ENCODE peak calls at places on chromosomes 12 and 14, in five cellular contexts. Q, G, V, H and Z are unnamed samples.

GRCh38 chr12:127516467-127516866 is 750.5 kb upstream of the TMEM132C start:
- DNase-seq in G (no peak), V (no peak), Q (peak; percentile 67), H (no peak), Z (no peak)

GRCh38 chr12:56900583-56900982 is 33.6 kb downstream of the SDR9C7 start:
- DNase-seq in H (no peak), Q (peak; percentile 70), G (peak; percentile 8), V (peak; percentile 97), Z (no peak)

GRCh38 chr14:58362798-58363412 is 32.8 kb upstream of the TOMM20L start:
- DNase-seq in H (no peak), Q (peak; percentile 3), V (peak; percentile 49), G (peak; percentile 45), Z (no peak)

GRCh38 chr14:100140452-100141132 is 18.9 kb downstream of the DEGS2 start:
- DNase-seq in Q (no peak), H (peak; percentile 33), V (no peak), G (peak; percentile 40), Z (no peak)

GRCh38 chr12:89514751-89515150 is 9.8 kb downstream of the GALNT4 start:
- DNase-seq in H (no peak), Q (no peak), G (no peak), V (no peak), Z (no peak)

GRCh38 chr12:1306096-1306495 is 288.3 kb downstream of the FBXL14 start:
- DNase-seq in H (no peak), G (peak; percentile 64), Q (no peak), V (no peak), Z (no peak)

GRCh38 chr14:77878783-77879182 is 78.9 kb downstream of the ADCK1 start:
- DNase-seq in V (no peak), Q (no peak), H (no peak), G (no peak), Z (no peak)

GRCh38 chr14:60164404-60164716 is 838 bp downstream of the DHRS7 start:
- DNase-seq in H (no peak), Q (no peak), G (no peak), V (no peak), Z (no peak)

GRCh38 chr12:124568431-124569374 is 1.3 kb upstream of the NCOR2 start:
- DNase-seq in Q (peak; percentile 82), G (peak; percentile 97), H (peak; percentile 54), V (peak; percentile 41), Z (peak; percentile 69)

GRCh38 chr12:6123258-6123657 is 1.2 kb downstream of the VWF start:
- DNase-seq in G (no peak), Q (no peak), H (no peak), V (no peak), Z (no peak)

GRCh38 chr12:102478416-102479098 is 1.8 kb downstream of the IGF1 start:
- DNase-seq in V (no peak), H (no peak), G (no peak), Q (no peak), Z (no peak)

GRCh38 chr12:130993759-130994670 is 40.3 kb downstream of the ADGRD1 start:
- DNase-seq in Q (no peak), V (no peak), G (no peak), H (no peak), Z (no peak)

GRCh38 chr14:51014086-51014485 is 69.8 kb upstream of the PYGL start:
- DNase-seq in H (no peak), Q (peak; percentile 42), G (peak; percentile 88), V (peak; percentile 65), Z (no peak)

GRCh38 chr14:100488057-100488456 is 99.2 kb downstream of the BEGAIN start:
- DNase-seq in G (no peak), V (no peak), H (no peak), Q (no peak), Z (no peak)

GRCh38 chr12:75662501-75663159 is 151.2 kb upstream of the KRR1 start:
- DNase-seq in Q (no peak), H (no peak), G (no peak), V (no peak), Z (no peak)

GRCh38 chr14:90758959-90759358 is 57.3 kb downstream of the TTC7B start:
- DNase-seq in H (no peak), Q (peak; percentile 31), V (no peak), G (peak; percentile 42), Z (peak; percentile 93)